ENCODE peak calls at places on chromosomes 3 and 15, in six cellular contexts. One of them, this sample, is unnamed.
A peak's percentile ranks its signal among the peaks of the same experiment; 100 is the strongest.

GRCh38 chr3:187185759-187186158 is 11.5 kb upstream of the RTP1 start:
- DNase-seq in heart right ventricle: no peak
- DNase-seq in pancreas: no peak
- DNase-seq in mesenchymal stem cell: no peak
- DNase-seq in CD4-positive, alpha-beta memory T cell: no peak
- DNase-seq in OCI-LY7: no peak
- DNase-seq in this sample: no peak

GRCh38 chr3:128364291-128364690 is 102.4 kb downstream of the DNAJB8 start:
- DNase-seq in heart right ventricle: no peak
- DNase-seq in pancreas: no peak
- DNase-seq in mesenchymal stem cell: no peak
- DNase-seq in CD4-positive, alpha-beta memory T cell: no peak
- DNase-seq in OCI-LY7: no peak
- DNase-seq in this sample: no peak

GRCh38 chr3:108455212-108455705 is 55.1 kb downstream of the MYH15 start:
- DNase-seq in heart right ventricle: no peak
- DNase-seq in pancreas: no peak
- DNase-seq in mesenchymal stem cell: no peak
- DNase-seq in CD4-positive, alpha-beta memory T cell: no peak
- DNase-seq in OCI-LY7: no peak
- DNase-seq in this sample: no peak

GRCh38 chr3:32454731-32455608 is 47.7 kb downstream of the CMTM6 start:
- DNase-seq in heart right ventricle: no peak
- DNase-seq in pancreas: no peak
- DNase-seq in mesenchymal stem cell: no peak
- DNase-seq in CD4-positive, alpha-beta memory T cell: no peak
- DNase-seq in OCI-LY7: no peak
- DNase-seq in this sample: no peak

GRCh38 chr3:107412376-107412775 is 35.1 kb downstream of the CCDC54 start:
- DNase-seq in heart right ventricle: no peak
- DNase-seq in pancreas: no peak
- DNase-seq in mesenchymal stem cell: no peak
- DNase-seq in CD4-positive, alpha-beta memory T cell: no peak
- DNase-seq in OCI-LY7: no peak
- DNase-seq in this sample: no peak

GRCh38 chr15:64891546-64891945 is 20.2 kb upstream of the ANKDD1A start:
- DNase-seq in heart right ventricle: no peak
- DNase-seq in pancreas: no peak
- DNase-seq in mesenchymal stem cell: no peak
- DNase-seq in CD4-positive, alpha-beta memory T cell: no peak
- DNase-seq in OCI-LY7: no peak
- DNase-seq in this sample: no peak

GRCh38 chr15:98321916-98322315 is 326.4 kb upstream of the IGF1R start:
- DNase-seq in heart right ventricle: no peak
- DNase-seq in pancreas: no peak
- DNase-seq in mesenchymal stem cell: no peak
- DNase-seq in CD4-positive, alpha-beta memory T cell: no peak
- DNase-seq in OCI-LY7: no peak
- DNase-seq in this sample: no peak

GRCh38 chr15:63999177-63999576 is 47.1 kb downstream of the DAPK2 start:
- DNase-seq in heart right ventricle: no peak
- DNase-seq in pancreas: no peak
- DNase-seq in mesenchymal stem cell: peak; percentile 75
- DNase-seq in CD4-positive, alpha-beta memory T cell: no peak
- DNase-seq in OCI-LY7: no peak
- DNase-seq in this sample: no peak

GRCh38 chr3:139106013-139106932 is 61.6 kb upstream of the PRR23C start:
- DNase-seq in heart right ventricle: no peak
- DNase-seq in pancreas: no peak
- DNase-seq in mesenchymal stem cell: no peak
- DNase-seq in CD4-positive, alpha-beta memory T cell: no peak
- DNase-seq in OCI-LY7: no peak
- DNase-seq in this sample: no peak

GRCh38 chr3:133258358-133258757 is 141.5 kb upstream of the BFSP2 start:
- DNase-seq in heart right ventricle: no peak
- DNase-seq in pancreas: no peak
- DNase-seq in mesenchymal stem cell: no peak
- DNase-seq in CD4-positive, alpha-beta memory T cell: no peak
- DNase-seq in OCI-LY7: no peak
- DNase-seq in this sample: no peak

GRCh38 chr15:57550640-57551039 is 41.1 kb upstream of the MYZAP start:
- DNase-seq in heart right ventricle: peak; percentile 89
- DNase-seq in pancreas: peak; percentile 79
- DNase-seq in mesenchymal stem cell: no peak
- DNase-seq in CD4-positive, alpha-beta memory T cell: no peak
- DNase-seq in OCI-LY7: no peak
- DNase-seq in this sample: no peak

GRCh38 chr3:56410576-56410975 is 57.7 kb downstream of the ERC2 start:
- DNase-seq in heart right ventricle: no peak
- DNase-seq in pancreas: no peak
- DNase-seq in mesenchymal stem cell: no peak
- DNase-seq in CD4-positive, alpha-beta memory T cell: no peak
- DNase-seq in OCI-LY7: no peak
- DNase-seq in this sample: no peak

GRCh38 chr3:57582470-57583168 is 14.5 kb downstream of the ARF4 start:
- DNase-seq in heart right ventricle: no peak
- DNase-seq in pancreas: no peak
- DNase-seq in mesenchymal stem cell: no peak
- DNase-seq in CD4-positive, alpha-beta memory T cell: no peak
- DNase-seq in OCI-LY7: peak; percentile 72
- DNase-seq in this sample: peak; percentile 25

GRCh38 chr3:170259853-170260386 is 37.7 kb downstream of the PRKCI start:
- DNase-seq in heart right ventricle: no peak
- DNase-seq in pancreas: no peak
- DNase-seq in mesenchymal stem cell: no peak
- DNase-seq in CD4-positive, alpha-beta memory T cell: no peak
- DNase-seq in OCI-LY7: no peak
- DNase-seq in this sample: no peak

GRCh38 chr3:46208167-46208704 is at the start of gene CCR1:
- DNase-seq in heart right ventricle: peak; percentile 36
- DNase-seq in pancreas: no peak
- DNase-seq in mesenchymal stem cell: peak; percentile 52
- DNase-seq in CD4-positive, alpha-beta memory T cell: peak; percentile 4
- DNase-seq in OCI-LY7: peak; percentile 32
- DNase-seq in this sample: peak; percentile 2

GRCh38 chr15:95626501-95627361 is 703.8 kb upstream of the NR2F2 start:
- DNase-seq in heart right ventricle: peak; percentile 52
- DNase-seq in pancreas: no peak
- DNase-seq in mesenchymal stem cell: no peak
- DNase-seq in CD4-positive, alpha-beta memory T cell: no peak
- DNase-seq in OCI-LY7: no peak
- DNase-seq in this sample: no peak

GRCh38 chr15:64895285-64896065 is 16.2 kb upstream of the ANKDD1A start:
- DNase-seq in heart right ventricle: peak; percentile 52
- DNase-seq in pancreas: no peak
- DNase-seq in mesenchymal stem cell: peak; percentile 89
- DNase-seq in CD4-positive, alpha-beta memory T cell: peak; percentile 52
- DNase-seq in OCI-LY7: peak; percentile 82
- DNase-seq in this sample: peak; percentile 59

GRCh38 chr3:143383433-143383832 is 263.9 kb downstream of the CHST2 start:
- DNase-seq in heart right ventricle: no peak
- DNase-seq in pancreas: no peak
- DNase-seq in mesenchymal stem cell: no peak
- DNase-seq in CD4-positive, alpha-beta memory T cell: no peak
- DNase-seq in OCI-LY7: no peak
- DNase-seq in this sample: no peak

DNA sequence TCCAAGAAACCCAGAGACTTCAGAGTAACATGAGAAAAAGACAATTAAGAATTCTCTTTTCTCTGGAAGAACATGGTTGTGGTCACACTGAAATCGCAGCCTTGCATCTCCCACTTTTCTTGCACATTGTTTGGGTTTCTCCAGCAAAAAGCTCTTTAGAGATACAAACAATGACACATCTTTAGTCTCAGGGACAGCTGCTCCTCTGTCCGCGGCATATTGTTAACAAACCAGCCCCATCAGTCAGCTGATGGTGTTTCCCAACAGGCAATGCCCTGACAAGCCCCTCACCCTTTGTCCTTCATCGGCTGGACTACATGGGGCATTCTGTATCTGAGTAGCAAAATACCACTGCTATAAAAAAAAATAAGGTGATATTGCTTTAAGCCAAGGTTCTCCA is 53.4 kb downstream of the UMPS start:
- DNase-seq in heart right ventricle: no peak
- DNase-seq in pancreas: no peak
- DNase-seq in mesenchymal stem cell: peak; percentile 90
- DNase-seq in CD4-positive, alpha-beta memory T cell: no peak
- DNase-seq in OCI-LY7: no peak
- DNase-seq in this sample: no peak
- H3K27ac ChIP-seq in heart right ventricle: no peak overlapping the region
- H3K27ac ChIP-seq in pancreas: no peak overlapping the region
- H3K27ac ChIP-seq in mesenchymal stem cell: no peak overlapping the region
- H3K27ac ChIP-seq in CD4-positive, alpha-beta memory T cell: no peak overlapping the region
- H3K27ac ChIP-seq in OCI-LY7: no peak overlapping the region
- H3K27ac ChIP-seq in this sample: no peak overlapping the region

GRCh38 chr3:152380048-152380447 is 111.3 kb downstream of the MBNL1 start:
- DNase-seq in heart right ventricle: no peak
- DNase-seq in pancreas: no peak
- DNase-seq in mesenchymal stem cell: no peak
- DNase-seq in CD4-positive, alpha-beta memory T cell: no peak
- DNase-seq in OCI-LY7: no peak
- DNase-seq in this sample: no peak
- H3K4me1 ChIP-seq in heart right ventricle: peaks cover 85% of the 10 kb centered on the region
- H3K4me1 ChIP-seq in pancreas: peaks cover 36% of the 10 kb centered on the region
- H3K4me1 ChIP-seq in mesenchymal stem cell: peaks cover 3% of the 10 kb centered on the region
- H3K4me1 ChIP-seq in CD4-positive, alpha-beta memory T cell: peaks cover 96% of the 10 kb centered on the region
- H3K4me1 ChIP-seq in OCI-LY7: peaks cover 65% of the 10 kb centered on the region
- H3K4me1 ChIP-seq in this sample: peaks cover 74% of the 10 kb centered on the region

GRCh38 chr15:51483985-51484384 is 138.6 kb downstream of the DMXL2 start:
- DNase-seq in heart right ventricle: no peak
- DNase-seq in pancreas: no peak
- DNase-seq in mesenchymal stem cell: no peak
- DNase-seq in CD4-positive, alpha-beta memory T cell: no peak
- DNase-seq in OCI-LY7: no peak
- DNase-seq in this sample: no peak
- H3K36me3 ChIP-seq in heart right ventricle: peaks cover 38% of the 10 kb centered on the region
- H3K36me3 ChIP-seq in pancreas: no peaks in the 10 kb centered on the region
- H3K36me3 ChIP-seq in mesenchymal stem cell: peaks cover 14% of the 10 kb centered on the region
- H3K36me3 ChIP-seq in CD4-positive, alpha-beta memory T cell: no peaks in the 10 kb centered on the region
- H3K36me3 ChIP-seq in OCI-LY7: no peaks in the 10 kb centered on the region
- H3K36me3 ChIP-seq in this sample: no peaks in the 10 kb centered on the region

GRCh38 chr3:157175678-157176077 is 15.7 kb upstream of the CCNL1 start:
- DNase-seq in heart right ventricle: no peak
- DNase-seq in pancreas: no peak
- DNase-seq in mesenchymal stem cell: no peak
- DNase-seq in CD4-positive, alpha-beta memory T cell: no peak
- DNase-seq in OCI-LY7: no peak
- DNase-seq in this sample: peak; percentile 39
- H3K27ac ChIP-seq in heart right ventricle: peak overlapping the region; percentile 96
- H3K27ac ChIP-seq in pancreas: peak overlapping the region; percentile 97
- H3K27ac ChIP-seq in mesenchymal stem cell: peak overlapping the region; percentile 96
- H3K27ac ChIP-seq in CD4-positive, alpha-beta memory T cell: peak overlapping the region; percentile 94
- H3K27ac ChIP-seq in OCI-LY7: peak overlapping the region; percentile 84
- H3K27ac ChIP-seq in this sample: peak overlapping the region; percentile 99

This sample was measured in CD4-positive, CD25-positive, alpha-beta regulatory T cell.